ENCODE peak calls at places on chromosome 12, in five cellular contexts. One of them, this sample, is unnamed.

GRCh38 chr12:124804011-124804621 is 59.5 kb downstream of the SCARB1 start:
- DNase-seq in fibroblast of the aortic adventitia: peak; percentile 61
- DNase-seq in IMR-90: peak; percentile 13
- DNase-seq in neural progenitor cell: peak; percentile 27
- DNase-seq in fibroblast of mammary gland: peak; percentile 33
- DNase-seq in this sample: no peak

GRCh38 chr12:89461190-89461589 is 63.4 kb downstream of the GALNT4 start:
- DNase-seq in fibroblast of the aortic adventitia: no peak
- DNase-seq in IMR-90: peak; percentile 25
- DNase-seq in neural progenitor cell: peak; percentile 20
- DNase-seq in fibroblast of mammary gland: peak; percentile 20
- DNase-seq in this sample: no peak

GRCh38 chr12:127172857-127173256 is 1094.1 kb upstream of the TMEM132C start:
- DNase-seq in fibroblast of the aortic adventitia: no peak
- DNase-seq in IMR-90: peak; percentile 6
- DNase-seq in neural progenitor cell: no peak
- DNase-seq in fibroblast of mammary gland: peak; percentile 86
- DNase-seq in this sample: no peak

GRCh38 chr12:130222519-130223255 is 60.4 kb downstream of the FZD10 start:
- DNase-seq in fibroblast of the aortic adventitia: no peak
- DNase-seq in IMR-90: no peak
- DNase-seq in neural progenitor cell: peak; percentile 83
- DNase-seq in fibroblast of mammary gland: no peak
- DNase-seq in this sample: no peak

GRCh38 chr12:90959538-90960139 is 4.7 kb upstream of the CCER1 start:
- DNase-seq in fibroblast of the aortic adventitia: peak; percentile 75
- DNase-seq in IMR-90: peak; percentile 58
- DNase-seq in neural progenitor cell: peak; percentile 67
- DNase-seq in fibroblast of mammary gland: peak; percentile 62
- DNase-seq in this sample: no peak

GRCh38 chr12:79121486-79121885 is 256.9 kb downstream of the SYT1 start:
- DNase-seq in fibroblast of the aortic adventitia: peak; percentile 18
- DNase-seq in IMR-90: no peak
- DNase-seq in neural progenitor cell: no peak
- DNase-seq in fibroblast of mammary gland: no peak
- DNase-seq in this sample: no peak

GRCh38 chr12:116434155-116435065 is 124.8 kb upstream of the MAP1LC3B2 start:
- DNase-seq in fibroblast of the aortic adventitia: peak; percentile 93
- DNase-seq in IMR-90: peak; percentile 92
- DNase-seq in neural progenitor cell: peak; percentile 77
- DNase-seq in fibroblast of mammary gland: peak; percentile 92
- DNase-seq in this sample: peak; percentile 42

GRCh38 chr12:26524862-26525465 is 308.0 kb downstream of the ITPR2 start:
- DNase-seq in fibroblast of the aortic adventitia: peak; percentile 38
- DNase-seq in IMR-90: peak; percentile 28
- DNase-seq in neural progenitor cell: peak; percentile 4
- DNase-seq in fibroblast of mammary gland: peak; percentile 52
- DNase-seq in this sample: peak; percentile 19

GRCh38 chr12:108324678-108325358 is 14.3 kb downstream of the CMKLR1 start:
- DNase-seq in fibroblast of the aortic adventitia: no peak
- DNase-seq in IMR-90: no peak
- DNase-seq in neural progenitor cell: no peak
- DNase-seq in fibroblast of mammary gland: no peak
- DNase-seq in this sample: no peak

GRCh38 chr12:93970892-93971688 is 177.3 kb upstream of the PLXNC1 start:
- DNase-seq in fibroblast of the aortic adventitia: no peak
- DNase-seq in IMR-90: no peak
- DNase-seq in neural progenitor cell: no peak
- DNase-seq in fibroblast of mammary gland: peak; percentile 61
- DNase-seq in this sample: no peak

GRCh38 chr12:122028601-122029560 is 7.2 kb downstream of the BCL7A start:
- DNase-seq in fibroblast of the aortic adventitia: no peak
- DNase-seq in IMR-90: no peak
- DNase-seq in neural progenitor cell: no peak
- DNase-seq in fibroblast of mammary gland: no peak
- DNase-seq in this sample: no peak

GRCh38 chr12:51774936-51775335 is 73.6 kb downstream of the FIGNL2 start:
- DNase-seq in fibroblast of the aortic adventitia: no peak
- DNase-seq in IMR-90: no peak
- DNase-seq in neural progenitor cell: no peak
- DNase-seq in fibroblast of mammary gland: no peak
- DNase-seq in this sample: no peak

GRCh38 chr12:4909734-4910501 is at the start of gene KCNA1:
- DNase-seq in fibroblast of the aortic adventitia: peak; percentile 7
- DNase-seq in IMR-90: no peak
- DNase-seq in neural progenitor cell: peak; percentile 68
- DNase-seq in fibroblast of mammary gland: peak; percentile 12
- DNase-seq in this sample: peak; percentile 60

GRCh38 chr12:124379938-124380754 is 85.3 kb downstream of the RFLNA start:
- DNase-seq in fibroblast of the aortic adventitia: peak; percentile 94
- DNase-seq in IMR-90: peak; percentile 89
- DNase-seq in neural progenitor cell: peak; percentile 48
- DNase-seq in fibroblast of mammary gland: peak; percentile 85
- DNase-seq in this sample: no peak

GRCh38 chr12:6337958-6338406 is 3.9 kb downstream of the TNFRSF1A start:
- DNase-seq in fibroblast of the aortic adventitia: peak; percentile 52
- DNase-seq in IMR-90: no peak
- DNase-seq in neural progenitor cell: no peak
- DNase-seq in fibroblast of mammary gland: peak; percentile 89
- DNase-seq in this sample: no peak

GRCh38 chr12:120006248-120006975 is 17.4 kb downstream of the BICDL1 start:
- DNase-seq in fibroblast of the aortic adventitia: no peak
- DNase-seq in IMR-90: no peak
- DNase-seq in neural progenitor cell: no peak
- DNase-seq in fibroblast of mammary gland: no peak
- DNase-seq in this sample: no peak

GRCh38 chr12:110639336-110640178 is 25.6 kb downstream of the TCTN1 start:
- DNase-seq in fibroblast of the aortic adventitia: peak; percentile 75
- DNase-seq in IMR-90: peak; percentile 86
- DNase-seq in neural progenitor cell: no peak
- DNase-seq in fibroblast of mammary gland: peak; percentile 74
- DNase-seq in this sample: no peak

GRCh38 chr12:56631790-56632700 is 1.9 kb upstream of the BAZ2A start:
- DNase-seq in fibroblast of the aortic adventitia: peak; percentile 25
- DNase-seq in IMR-90: peak; percentile 30
- DNase-seq in neural progenitor cell: peak; percentile 82
- DNase-seq in fibroblast of mammary gland: peak; percentile 37
- DNase-seq in this sample: peak; percentile 67

GRCh38 chr12:56029666-56030293 is 8.9 kb downstream of the IKZF4 start:
- DNase-seq in fibroblast of the aortic adventitia: peak; percentile 83
- DNase-seq in IMR-90: peak; percentile 67
- DNase-seq in neural progenitor cell: peak; percentile 79
- DNase-seq in fibroblast of mammary gland: peak; percentile 68
- DNase-seq in this sample: peak; percentile 55

GRCh38 chr12:79331870-79332269 is 358.9 kb downstream of the PAWR start:
- DNase-seq in fibroblast of the aortic adventitia: peak; percentile 39
- DNase-seq in IMR-90: peak; percentile 26
- DNase-seq in neural progenitor cell: no peak
- DNase-seq in fibroblast of mammary gland: no peak
- DNase-seq in this sample: no peak

GRCh38 chr12:70069221-70069811 is 173.9 kb upstream of the CNOT2 start:
- DNase-seq in fibroblast of the aortic adventitia: no peak
- DNase-seq in IMR-90: no peak
- DNase-seq in neural progenitor cell: no peak
- DNase-seq in fibroblast of mammary gland: no peak
- DNase-seq in this sample: no peak

GRCh38 chr12:49231881-49232650 is 32.8 kb upstream of the TUBA1C start:
- DNase-seq in fibroblast of the aortic adventitia: no peak
- DNase-seq in IMR-90: no peak
- DNase-seq in neural progenitor cell: peak; percentile 28
- DNase-seq in fibroblast of mammary gland: peak; percentile 9
- DNase-seq in this sample: peak; percentile 45

GRCh38 chr12:12158858-12159257 is 88.1 kb downstream of the BCL2L14 start:
- DNase-seq in fibroblast of the aortic adventitia: peak; percentile 81
- DNase-seq in IMR-90: no peak
- DNase-seq in neural progenitor cell: no peak
- DNase-seq in fibroblast of mammary gland: peak; percentile 40
- DNase-seq in this sample: no peak

GRCh38 chr12:79151956-79152355 is 287.4 kb downstream of the SYT1 start:
- DNase-seq in fibroblast of the aortic adventitia: peak; percentile 56
- DNase-seq in IMR-90: peak; percentile 84
- DNase-seq in neural progenitor cell: no peak
- DNase-seq in fibroblast of mammary gland: no peak
- DNase-seq in this sample: no peak

GRCh38 chr12:75933136-75933535 is 98.4 kb downstream of the PHLDA1 start:
- DNase-seq in fibroblast of the aortic adventitia: peak; percentile 86
- DNase-seq in IMR-90: peak; percentile 96
- DNase-seq in neural progenitor cell: no peak
- DNase-seq in fibroblast of mammary gland: peak; percentile 93
- DNase-seq in this sample: no peak

GRCh38 chr12:6312529-6313325 is 2.2 kb downstream of the PLEKHG6 start:
- DNase-seq in fibroblast of the aortic adventitia: no peak
- DNase-seq in IMR-90: no peak
- DNase-seq in neural progenitor cell: peak; percentile 67
- DNase-seq in fibroblast of mammary gland: no peak
- DNase-seq in this sample: peak; percentile 80

GRCh38 chr12:125272252-125272980 is 207.2 kb downstream of the AACS start:
- DNase-seq in fibroblast of the aortic adventitia: no peak
- DNase-seq in IMR-90: no peak
- DNase-seq in neural progenitor cell: peak; percentile 31
- DNase-seq in fibroblast of mammary gland: no peak
- DNase-seq in this sample: no peak

DNA sequence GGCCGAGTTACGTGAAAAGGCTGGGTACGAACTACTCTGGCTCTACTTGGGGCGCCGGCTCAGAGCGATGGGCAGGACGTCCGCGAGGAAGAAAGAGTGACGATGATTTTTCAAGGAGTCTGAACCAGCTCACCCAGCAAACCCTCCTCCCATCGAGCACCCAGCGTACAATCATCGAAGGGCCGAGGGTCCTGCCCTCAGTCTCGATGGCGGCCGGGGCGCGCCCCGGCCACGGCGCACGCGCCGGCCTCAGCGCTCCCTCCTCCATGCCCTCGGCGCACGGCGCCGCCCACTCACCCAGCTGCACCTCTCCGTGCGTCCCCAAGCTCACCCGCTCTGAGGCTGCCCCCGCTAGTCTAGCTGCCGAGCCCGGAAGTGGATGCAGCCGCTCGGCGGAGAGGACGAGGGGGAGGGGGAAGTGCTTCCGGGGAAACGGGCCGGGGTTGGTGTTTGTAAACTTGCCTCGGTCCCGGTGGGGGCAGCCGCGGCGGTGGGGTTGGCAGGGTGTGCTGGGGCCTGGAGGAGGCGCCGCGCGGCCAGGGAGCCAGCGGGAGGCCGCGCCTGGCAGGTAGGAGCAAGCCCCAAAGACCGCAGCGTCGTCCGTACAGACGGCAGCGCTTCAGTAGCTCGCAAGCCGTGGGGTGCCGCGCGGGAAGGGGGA is at the start of the genes CSAD and ZNF740:
- DNase-seq in fibroblast of the aortic adventitia: peak; percentile 95
- DNase-seq in IMR-90: peak; percentile 97
- DNase-seq in neural progenitor cell: peak; percentile 99
- DNase-seq in fibroblast of mammary gland: peak; percentile 96
- DNase-seq in this sample: peak; percentile 97
- TF ChIP-seq CTCF in fibroblast of the aortic adventitia: no peak
- TF ChIP-seq CTCF in IMR-90: no peak
- TF ChIP-seq CTCF in neural progenitor cell: peak; percentile 6
- TF ChIP-seq CTCF in fibroblast of mammary gland: no peak
- TF ChIP-seq CTCF in this sample: no peak

DNA sequence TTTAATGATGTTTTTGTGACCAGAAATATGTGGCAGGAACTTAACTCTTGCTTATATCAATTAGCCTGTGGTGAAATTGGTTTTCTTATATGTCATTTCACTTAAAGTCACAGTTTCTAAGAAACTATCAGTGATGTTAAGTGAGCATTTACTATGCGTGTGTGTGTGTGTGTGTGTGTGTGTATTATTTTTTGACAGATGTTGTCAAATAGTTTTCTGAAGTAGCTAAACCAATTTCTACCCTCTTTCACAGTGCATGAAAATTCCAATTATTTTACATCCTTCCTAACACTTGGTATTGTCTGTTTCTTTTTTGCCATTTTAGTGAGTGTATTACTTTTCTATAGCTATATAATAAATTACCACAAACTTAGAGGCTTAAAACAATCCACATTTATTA is 122.1 kb upstream of the CAND1 start:
- DNase-seq in fibroblast of the aortic adventitia: no peak
- DNase-seq in IMR-90: no peak
- DNase-seq in neural progenitor cell: no peak
- DNase-seq in fibroblast of mammary gland: no peak
- DNase-seq in this sample: no peak
- TF ChIP-seq CTCF in fibroblast of the aortic adventitia: no peak
- TF ChIP-seq CTCF in IMR-90: no peak
- TF ChIP-seq CTCF in neural progenitor cell: no peak
- TF ChIP-seq CTCF in fibroblast of mammary gland: no peak
- TF ChIP-seq CTCF in this sample: no peak

GRCh38 chr12:13177373-13177772 is 19.2 kb upstream of the EMP1 start:
- DNase-seq in fibroblast of the aortic adventitia: no peak
- DNase-seq in IMR-90: no peak
- DNase-seq in neural progenitor cell: no peak
- DNase-seq in fibroblast of mammary gland: peak; percentile 68
- DNase-seq in this sample: no peak
- TF ChIP-seq CTCF in fibroblast of the aortic adventitia: no peak
- TF ChIP-seq CTCF in IMR-90: no peak
- TF ChIP-seq CTCF in neural progenitor cell: no peak
- TF ChIP-seq CTCF in fibroblast of mammary gland: no peak
- TF ChIP-seq CTCF in this sample: no peak

GRCh38 chr12:1665366-1665765 is 25.5 kb upstream of the ADIPOR2 start:
- DNase-seq in fibroblast of the aortic adventitia: no peak
- DNase-seq in IMR-90: no peak
- DNase-seq in neural progenitor cell: no peak
- DNase-seq in fibroblast of mammary gland: no peak
- DNase-seq in this sample: no peak

GRCh38 chr12:1661553-1662335 is 29.1 kb upstream of the ADIPOR2 start:
- DNase-seq in fibroblast of the aortic adventitia: peak; percentile 56
- DNase-seq in IMR-90: peak; percentile 82
- DNase-seq in neural progenitor cell: peak; percentile 86
- DNase-seq in fibroblast of mammary gland: peak; percentile 90
- DNase-seq in this sample: peak; percentile 81

GRCh38 chr12:1663440-1664132 is 27.3 kb upstream of the ADIPOR2 start:
- DNase-seq in fibroblast of the aortic adventitia: no peak
- DNase-seq in IMR-90: no peak
- DNase-seq in neural progenitor cell: no peak
- DNase-seq in fibroblast of mammary gland: no peak
- DNase-seq in this sample: no peak

GRCh38 chr12:1660304-1661187 is 30.3 kb upstream of the ADIPOR2 start:
- DNase-seq in fibroblast of the aortic adventitia: peak; percentile 37
- DNase-seq in IMR-90: no peak
- DNase-seq in neural progenitor cell: no peak
- DNase-seq in fibroblast of mammary gland: peak; percentile 63
- DNase-seq in this sample: no peak

DNA sequence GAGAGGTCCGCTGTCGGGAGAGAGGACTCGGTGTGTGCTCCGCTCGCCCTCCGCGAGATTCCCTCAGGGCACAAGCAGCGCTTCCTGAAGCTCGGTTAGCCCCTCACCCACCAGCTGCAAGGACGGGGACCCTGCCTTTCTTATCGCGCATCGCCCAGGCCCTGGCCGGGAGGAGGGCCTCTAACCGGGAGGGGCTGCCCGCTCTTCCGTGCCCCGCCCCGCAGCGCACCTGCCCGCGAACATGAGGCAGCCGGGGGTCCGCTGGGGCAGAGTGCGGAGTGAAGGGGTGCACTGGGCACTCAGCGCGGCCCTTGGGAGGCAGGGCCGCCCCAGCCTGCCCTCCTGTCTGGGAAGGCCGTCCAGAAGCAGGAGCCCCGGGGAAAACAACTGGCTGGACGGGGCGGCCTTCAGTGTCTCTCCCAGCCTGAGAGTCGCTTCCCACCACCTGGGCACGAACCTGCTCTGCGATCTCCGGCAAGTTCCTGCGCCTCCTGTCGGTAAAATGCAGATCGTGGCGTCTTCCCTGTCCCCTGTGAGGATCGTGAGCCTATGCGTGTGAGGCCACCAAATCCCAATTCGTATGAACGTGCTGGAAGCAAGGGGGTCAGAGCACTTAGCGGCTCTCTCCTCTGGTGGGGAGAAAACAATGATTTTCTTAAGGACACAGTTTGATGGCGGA is 28.0 kb upstream of the ADIPOR2 start:
- DNase-seq in fibroblast of the aortic adventitia: no peak
- DNase-seq in IMR-90: no peak
- DNase-seq in neural progenitor cell: peak; percentile 89
- DNase-seq in fibroblast of mammary gland: peak; percentile 28
- DNase-seq in this sample: peak; percentile 76
- TF ChIP-seq CTCF in fibroblast of the aortic adventitia: peak; percentile 30
- TF ChIP-seq CTCF in IMR-90: peak; percentile 19
- TF ChIP-seq CTCF in neural progenitor cell: peak; percentile 72
- TF ChIP-seq CTCF in fibroblast of mammary gland: peak; percentile 25
- TF ChIP-seq CTCF in this sample: peak; percentile 49